ENCODE peak calls at places on chromosomes 11 and 22, in seven cellular contexts. J is spleen, N is H1, E is suprapubic skin, V is GM12878, A is transverse colon, I is HCT116. R is an unnamed sample.

GRCh38 chr11:70606951-70607330 is 208.6 kb downstream of the CTTN start:
- DNase-seq in I (no peak), N (no peak), V (no peak), E (no peak), A (no peak), J (no peak), R (no peak)

GRCh38 chr11:605286-606129 is 10.2 kb downstream of the IRF7 start:
- DNase-seq in N (no peak), I (no peak), E (no peak), V (no peak), J (no peak), A (no peak), R (no peak)

GRCh38 chr11:69396051-69396947 is 85.2 kb upstream of the LINC01488 start:
- DNase-seq in J (peak; percentile 35), E (no peak), V (no peak), I (no peak), A (peak; percentile 3), N (no peak), R (no peak)

GRCh38 chr22:49705631-49706352 is 121.9 kb downstream of the BRD1 start:
- DNase-seq in V (no peak), E (peak; percentile 21), A (no peak), J (peak; percentile 59), I (no peak), N (no peak), R (peak; percentile 15)

GRCh38 chr22:27105142-27106025 is 448.0 kb downstream of the MIAT start:
- DNase-seq in A (peak; percentile 46), I (no peak), E (no peak), J (no peak), N (no peak), V (no peak), R (no peak)

GRCh38 chr11:72551571-72551970 is 117.2 kb upstream of the CLPB start:
- DNase-seq in A (no peak), E (no peak), N (no peak), V (no peak), J (no peak), I (no peak), R (no peak)

GRCh38 chr11:124194696-124195418 is 11.7 kb downstream of the OR10D3 start:
- DNase-seq in I (peak; percentile 57), A (peak; percentile 65), E (no peak), V (peak; percentile 9), J (no peak), N (no peak), R (no peak)

GRCh38 chr11:32858731-32859130 is 29.0 kb downstream of the PRRG4 start:
- DNase-seq in J (no peak), A (no peak), I (no peak), E (no peak), N (no peak), V (no peak), R (no peak)

GRCh38 chr11:16278273-16278672 is 78.1 kb downstream of the SOX6 start:
- DNase-seq in V (no peak), E (no peak), A (no peak), N (no peak), I (no peak), J (no peak), R (no peak)

GRCh38 chr11:130877532-130877931 is 38.7 kb downstream of the SNX19 start:
- DNase-seq in V (no peak), E (no peak), J (no peak), N (no peak), A (no peak), I (no peak), R (no peak)

GRCh38 chr11:131488208-131488607 is 117.8 kb downstream of the NTM start:
- DNase-seq in A (no peak), E (no peak), I (no peak), V (no peak), N (no peak), J (no peak), R (no peak)

GRCh38 chr22:20494978-20495860 is at the start of gene KLHL22:
- DNase-seq in V (no peak), E (peak; percentile 79), A (peak; percentile 44), I (no peak), J (no peak), N (no peak), R (no peak)

GRCh38 chr22:20781272-20781990 is 7.5 kb downstream of the SERPIND1 start:
- DNase-seq in J (no peak), V (no peak), I (no peak), A (no peak), N (no peak), E (no peak), R (no peak)

GRCh38 chr11:113465786-113466185 is 9.4 kb downstream of the DRD2 start:
- DNase-seq in I (no peak), J (no peak), E (no peak), A (no peak), V (no peak), N (no peak), R (no peak)
- TF ChIP-seq POLR2AphosphoS5 in I (no peak), J (no peak), E (no peak), A (no peak), V (no peak), N (no peak), R (no peak)

GRCh38 chr11:77127674-77127968 is 425 bp upstream of the MYO7A start:
- DNase-seq in N (no peak), V (no peak), A (no peak), J (no peak), E (no peak), I (no peak), R (no peak)

GRCh38 chr11:77126156-77126775 is 1.8 kb upstream of the MYO7A start:
- DNase-seq in E (no peak), A (no peak), I (no peak), V (no peak), J (no peak), N (no peak), R (no peak)

GRCh38 chr11:77129069-77129840 is 1.2 kb downstream of the MYO7A start:
- DNase-seq in J (no peak), V (no peak), I (no peak), A (no peak), E (no peak), N (no peak), R (no peak)

GRCh38 chr11:77126861-77127673 is 979 bp upstream of the MYO7A start:
- DNase-seq in J (peak; percentile 86), I (no peak), V (no peak), N (no peak), A (peak; percentile 68), E (no peak), R (no peak)

DNA sequence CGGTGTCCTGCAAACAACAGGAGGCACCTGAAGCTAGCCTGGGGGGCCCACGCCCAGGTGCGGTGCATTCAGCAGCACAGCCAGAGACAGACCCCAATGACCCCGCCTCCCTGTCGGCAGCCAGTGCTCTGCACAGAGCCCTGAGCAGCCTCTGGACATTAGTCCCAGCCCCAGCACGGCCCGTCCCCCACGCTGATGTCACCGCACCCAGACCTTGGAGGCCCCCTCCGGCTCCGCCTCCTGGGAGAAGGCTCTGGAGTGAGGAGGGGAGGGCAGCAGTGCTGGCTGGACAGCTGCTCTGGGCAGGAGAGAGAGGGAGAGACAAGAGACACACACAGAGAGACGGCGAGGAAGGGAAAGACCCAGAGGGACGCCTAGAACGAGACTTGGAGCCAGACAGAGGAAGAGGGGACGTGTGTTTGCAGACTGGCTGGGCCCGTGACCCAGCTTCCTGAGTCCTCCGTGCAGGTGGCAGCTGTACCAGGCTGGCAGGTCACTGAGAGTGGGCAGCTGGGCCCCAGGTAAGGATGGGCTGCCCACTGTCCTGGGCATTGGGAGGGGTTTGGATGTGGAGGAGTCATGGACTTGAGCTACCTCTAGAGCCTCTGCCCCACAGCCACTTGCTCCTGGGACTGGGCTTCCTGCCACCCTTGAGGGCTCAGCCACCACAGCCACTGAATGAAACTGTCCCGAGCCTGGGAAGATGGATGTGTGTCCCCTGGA is at the start of gene MYO7A:
- DNase-seq in A (peak; percentile 56), I (no peak), J (no peak), V (no peak), E (no peak), N (no peak), R (no peak)
- H3K4me1 ChIP-seq in A (peaks cover 9% of the 10 kb centered on the region), I (peaks cover 3% of the 10 kb centered on the region), J (peaks cover 19% of the 10 kb centered on the region), V (peaks cover 3% of the 10 kb centered on the region), E (peaks cover 19% of the 10 kb centered on the region), N (peaks cover 4% of the 10 kb centered on the region), R (no peaks in the 10 kb centered on the region)

GRCh38 chr22:38270091-38270972 is 2.5 kb downstream of the TMEM184B start:
- DNase-seq in V (no peak), J (no peak), A (no peak), N (no peak), I (no peak), E (no peak), R (no peak)

GRCh38 chr22:38272373-38273134 is at the start of gene TMEM184B:
- DNase-seq in N (no peak), E (peak; percentile 84), V (no peak), I (peak; percentile 18), J (peak; percentile 94), A (peak; percentile 83), R (peak; percentile 73)

GRCh38 chr22:38271927-38272372 is 860 bp downstream of the TMEM184B start:
- DNase-seq in N (peak; percentile 29), V (no peak), A (peak; percentile 69), I (no peak), E (no peak), J (no peak), R (peak; percentile 68)

GRCh38 chr22:38269466-38269865 is 3.3 kb downstream of the TMEM184B start:
- DNase-seq in J (no peak), V (no peak), A (no peak), E (no peak), I (no peak), N (no peak), R (no peak)

DNA sequence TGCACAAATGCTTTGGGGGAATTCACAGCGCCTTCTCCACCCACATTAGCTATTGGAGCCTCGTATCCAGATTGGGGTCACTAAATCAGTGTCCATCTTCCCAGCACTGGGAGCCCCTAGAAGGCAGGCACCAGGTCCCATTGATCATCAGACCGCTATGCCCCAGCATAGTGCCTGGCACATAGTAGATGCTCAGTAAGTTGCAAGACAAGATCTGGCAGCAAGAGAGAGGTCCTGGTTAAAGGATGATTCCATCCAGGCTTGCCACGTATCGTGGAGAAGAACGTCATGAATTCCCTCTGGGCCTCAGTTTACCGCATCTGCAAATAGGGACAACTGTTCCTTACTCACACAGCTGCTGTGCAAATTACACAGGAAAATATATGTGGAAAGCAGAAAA is 1.7 kb downstream of the TMEM184B start:
- DNase-seq in J (no peak), A (no peak), V (no peak), E (no peak), N (no peak), I (no peak), R (no peak)
- H3K4me3 ChIP-seq in J (peak overlapping the region; percentile 91), A (no peak overlapping the region), V (no peak overlapping the region), E (peak overlapping the region; percentile 100), N (no peak overlapping the region), I (no peak overlapping the region), R (peak overlapping the region; percentile 96)

GRCh38 chr22:31446767-31447166 is 42.9 kb downstream of the EIF4ENIF1 start:
- DNase-seq in I (no peak), N (no peak), A (no peak), J (no peak), V (no peak), E (no peak), R (no peak)

GRCh38 chr22:31448382-31448781 is 41.3 kb downstream of the EIF4ENIF1 start:
- DNase-seq in E (no peak), N (no peak), J (no peak), A (no peak), V (no peak), I (no peak), R (no peak)

GRCh38 chr22:31445642-31446041 is 44.0 kb downstream of the EIF4ENIF1 start:
- DNase-seq in E (no peak), V (no peak), I (no peak), J (no peak), N (no peak), A (no peak), R (no peak)

GRCh38 chr22:31447337-31447736 is 42.3 kb downstream of the EIF4ENIF1 start:
- DNase-seq in J (no peak), V (no peak), I (no peak), E (no peak), A (no peak), N (no peak), R (no peak)

GRCh38 chr22:31446208-31446607 is 43.4 kb downstream of the EIF4ENIF1 start:
- DNase-seq in A (no peak), V (no peak), E (no peak), J (no peak), I (no peak), N (no peak), R (no peak)
- TF ChIP-seq POLR2AphosphoS5 in A (no peak), V (no peak), E (no peak), J (no peak), I (no peak), N (no peak), R (no peak)